ENCODE peak calls at places on chromosomes 3 and 15, in nine cellular contexts. N is HepG2; G is esophagus squamous epithelium; C is CD8-positive, alpha-beta T cell; A is adrenal gland; S is GM23338; Z is uterus; H is MM.1S; W is PC-3. B is an unnamed sample.

GRCh38 chr15:42070966-42071350 is 23.4 kb downstream of the PLA2G4D start:
- DNase-seq in Z (no peak), H (no peak), C (no peak), N (no peak), S (no peak), A (peak; percentile 18), W (no peak), G (no peak), B (peak; percentile 41)

GRCh38 chr3:31132132-31132769 is 237.8 kb upstream of the GADL1 start:
- DNase-seq in H (peak; percentile 37), A (no peak), G (no peak), W (peak; percentile 76), C (no peak), N (peak; percentile 39), S (peak; percentile 58), Z (no peak), B (no peak)

GRCh38 chr3:127848131-127849129 is 26.1 kb upstream of the MGLL start:
- DNase-seq in S (peak; percentile 17), C (no peak), H (no peak), G (no peak), N (no peak), Z (no peak), W (no peak), A (no peak), B (no peak)

GRCh38 chr3:155321418-155321817 is 27.9 kb upstream of the STRIT1 start:
- DNase-seq in G (no peak), Z (no peak), H (no peak), C (no peak), A (no peak), N (no peak), S (no peak), W (no peak), B (no peak)

GRCh38 chr15:58065445-58066041 is at the start of gene ALDH1A2:
- DNase-seq in H (no peak), A (no peak), N (no peak), W (no peak), S (peak; percentile 80), C (no peak), G (no peak), Z (peak; percentile 67), B (peak; percentile 73)

GRCh38 chr3:193554790-193555189 is at the start of gene ATP13A4:
- DNase-seq in G (no peak), W (no peak), H (no peak), C (no peak), N (no peak), A (no peak), S (peak; percentile 49), Z (no peak), B (no peak)

GRCh38 chr3:14925729-14926591 is 21.4 kb upstream of the NR2C2 start:
- DNase-seq in G (no peak), S (peak; percentile 89), C (no peak), H (peak; percentile 42), Z (no peak), W (peak; percentile 80), A (peak; percentile 53), N (peak; percentile 62), B (no peak)

GRCh38 chr15:70505411-70505919 is 257.9 kb downstream of the UACA start:
- DNase-seq in H (peak; percentile 33), G (no peak), A (no peak), N (peak; percentile 29), W (peak; percentile 95), Z (no peak), S (no peak), C (no peak), B (no peak)

GRCh38 chr3:133872161-133872560 is 23.5 kb downstream of the RAB6B start:
- DNase-seq in G (no peak), S (no peak), N (no peak), A (no peak), W (no peak), Z (no peak), H (no peak), C (no peak), B (no peak)

GRCh38 chr3:185733980-185734724 is 90.7 kb downstream of the IGF2BP2 start:
- DNase-seq in H (peak; percentile 50), S (peak; percentile 93), W (peak; percentile 91), A (peak; percentile 78), C (no peak), Z (peak; percentile 35), N (peak; percentile 63), G (no peak), B (no peak)

GRCh38 chr15:60507596-60508424 is 28.9 kb upstream of the ICE2 start:
- DNase-seq in C (no peak), A (peak; percentile 61), G (no peak), S (peak; percentile 79), H (peak; percentile 82), N (peak; percentile 43), Z (peak; percentile 32), W (peak; percentile 72), B (no peak)

GRCh38 chr3:113210608-113211369 is 568 bp upstream of the BOC start:
- DNase-seq in A (no peak), N (no peak), G (no peak), W (no peak), H (no peak), Z (peak; percentile 73), C (no peak), S (peak; percentile 69), B (no peak)

GRCh38 chr3:8607285-8608040 is 37.1 kb downstream of the SSUH2 start:
- DNase-seq in H (no peak), G (no peak), S (peak; percentile 51), N (peak; percentile 55), Z (peak; percentile 55), C (no peak), A (peak; percentile 71), W (peak; percentile 74), B (peak; percentile 83)
- TF ChIP-seq CTCF in H (no peak), G (peak; percentile 52), S (peak; percentile 55), N (peak; percentile 83), Z (peak; percentile 56), C (no peak), A (peak; percentile 63), W (peak; percentile 80), B (peak; percentile 48)

GRCh38 chr3:59772416-59773408 is 722.9 kb upstream of the CFAP20DC start:
- DNase-seq in S (no peak), H (peak; percentile 41), Z (no peak), C (peak; percentile 36), G (no peak), W (no peak), N (no peak), A (no peak), B (no peak)
- H3K27ac ChIP-seq in S (no peak overlapping the region), H (no peak overlapping the region), Z (no peak overlapping the region), C (no peak overlapping the region), G (no peak overlapping the region), W (no peak overlapping the region), N (no peak overlapping the region), A (no peak overlapping the region), B (no peak overlapping the region)

GRCh38 chr3:124391774-124392173 is 338.5 kb upstream of the UMPS start:
- DNase-seq in G (no peak), C (no peak), A (no peak), H (no peak), W (no peak), S (no peak), N (no peak), Z (no peak), B (no peak)
- TF ChIP-seq CTCF in G (no peak), C (no peak), A (no peak), H (peak; percentile 3), W (peak; percentile 50), S (peak; percentile 34), N (no peak), Z (no peak), B (no peak)

DNA sequence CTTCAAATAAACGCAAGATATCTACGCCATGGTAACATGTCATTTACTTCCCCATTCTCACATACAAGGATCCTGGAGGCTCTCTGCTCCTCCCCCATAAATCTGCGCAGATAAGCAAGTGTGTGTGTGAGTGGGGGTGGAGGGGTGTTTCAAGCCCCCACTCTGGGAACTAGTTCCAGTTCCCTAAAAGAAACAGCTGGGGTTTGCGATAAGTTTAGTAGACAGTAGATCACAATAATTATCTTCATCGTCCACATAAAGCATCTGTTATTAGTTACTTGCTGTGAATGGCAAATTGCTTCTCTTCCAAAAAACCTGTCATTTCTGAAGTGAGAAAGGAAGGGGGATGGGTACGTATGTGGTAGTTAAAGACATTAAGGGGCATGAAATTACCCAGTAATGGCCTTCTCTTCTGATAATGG is 79.8 kb downstream of the RBPMS2 start:
- DNase-seq in H (no peak), S (no peak), Z (no peak), A (no peak), N (no peak), W (no peak), C (no peak), G (no peak), B (no peak)
- H3K27ac ChIP-seq in H (no peak overlapping the region), S (peak overlapping the region; percentile 33), Z (peak overlapping the region; percentile 72), A (no peak overlapping the region), N (no peak overlapping the region), W (no peak overlapping the region), C (no peak overlapping the region), G (peak overlapping the region; percentile 53), B (peak overlapping the region; percentile 36)

DNA sequence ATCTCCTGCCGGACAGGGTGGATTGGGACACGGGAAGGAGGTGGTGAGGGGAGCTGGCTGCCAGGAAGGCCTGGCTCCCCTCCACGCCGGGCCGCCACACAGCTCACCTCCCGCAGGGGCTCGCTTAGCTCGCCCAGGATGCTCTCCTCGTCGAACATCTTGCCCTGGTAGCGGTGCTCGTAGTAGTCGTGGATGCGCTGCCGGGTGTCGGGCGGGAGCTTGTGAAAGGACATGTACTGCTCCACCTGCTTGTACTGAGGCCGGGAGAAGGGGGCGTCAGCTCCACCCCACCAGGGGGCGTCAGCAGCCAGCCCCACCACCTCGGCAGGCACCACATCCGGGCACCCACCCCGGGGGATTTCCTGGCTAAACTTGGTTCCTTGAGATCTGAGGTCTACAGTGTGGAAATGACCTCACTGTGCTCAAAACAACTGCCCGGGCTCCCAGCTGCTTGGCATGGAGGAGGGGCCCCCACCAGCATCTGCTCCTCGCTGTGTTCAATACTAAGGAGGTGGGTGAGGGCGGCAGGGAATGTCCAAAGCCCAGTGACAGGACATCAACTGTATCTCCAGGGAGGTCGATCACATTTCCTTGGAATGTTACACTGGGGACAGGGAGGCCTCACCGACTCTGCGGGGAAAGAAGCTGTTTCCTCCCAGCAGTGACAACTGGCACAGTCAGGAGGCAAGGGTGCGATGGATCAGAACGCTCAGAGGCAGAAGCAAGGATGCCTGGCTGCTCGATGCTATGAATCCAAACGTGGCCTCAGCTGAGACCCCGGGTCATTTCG is 43.4 kb downstream of the HCN4 start:
- DNase-seq in N (no peak), H (peak; percentile 22), C (no peak), W (no peak), A (no peak), Z (no peak), S (peak; percentile 46), G (no peak), B (no peak)
- TF ChIP-seq CTCF in N (peak; percentile 31), H (peak; percentile 15), C (no peak), W (peak; percentile 31), A (no peak), Z (no peak), S (peak; percentile 43), G (no peak), B (no peak)

DNA sequence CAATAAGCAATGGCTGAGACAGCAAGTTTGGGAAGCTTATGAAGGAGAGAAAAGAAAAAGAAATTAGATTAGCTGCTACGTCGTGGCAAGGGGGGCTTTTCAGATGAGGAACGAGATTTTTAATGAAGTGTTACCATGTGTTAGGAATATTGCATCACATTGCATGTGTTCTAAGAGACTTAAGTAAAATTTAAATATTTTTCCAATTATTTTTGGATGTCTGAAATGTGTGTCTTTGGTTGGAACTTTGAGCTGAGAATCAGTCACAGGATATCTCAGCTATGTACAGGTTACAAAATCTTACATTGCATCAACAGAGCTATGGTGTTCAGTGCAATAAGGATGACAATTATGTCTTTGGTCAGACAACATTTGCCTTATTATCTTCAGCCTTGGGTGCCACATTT is 61.6 kb upstream of the ZNF280D start:
- DNase-seq in C (no peak), G (no peak), A (no peak), S (no peak), W (no peak), N (no peak), Z (peak; percentile 34), H (no peak), B (no peak)
- H3K27ac ChIP-seq in C (no peak overlapping the region), G (peak overlapping the region; percentile 57), A (no peak overlapping the region), S (no peak overlapping the region), W (no peak overlapping the region), N (no peak overlapping the region), Z (peak overlapping the region; percentile 54), H (no peak overlapping the region), B (no peak overlapping the region)

B was measured in coronary artery.